ENCODE peak calls at places on chromosomes 3 and 15, in ten cellular contexts. X, R, W, J, M, B, E, C, S and P are unnamed samples.

GRCh38 chr3:12004741-12005513 is 739 bp downstream of the SYN2 start:
- DNase-seq in X (peak; percentile 83), R (peak; percentile 34), W (peak; percentile 40), J (no peak), M (no peak), B (no peak), E (no peak), C (no peak), S (no peak), P (no peak)

GRCh38 chr3:124512881-124513609 is 217.2 kb upstream of the UMPS start:
- DNase-seq in X (peak; percentile 62), R (no peak), W (no peak), J (no peak), M (peak; percentile 36), B (no peak), E (peak; percentile 14), C (no peak), S (no peak), P (no peak)

GRCh38 chr15:83380682-83381081 is 66.5 kb upstream of the SH3GL3 start:
- DNase-seq in X (peak; percentile 83), R (no peak), W (peak; percentile 35), J (peak; percentile 89), M (peak; percentile 40), B (peak; percentile 18), E (peak; percentile 24), C (peak; percentile 21), S (peak; percentile 70), P (no peak)

GRCh38 chr3:129425213-129425612 is 3.2 kb downstream of the EFCAB12 start:
- DNase-seq in X (peak; percentile 62), R (no peak), W (no peak), J (no peak), M (no peak), B (no peak), E (no peak), C (no peak), S (peak; percentile 50), P (no peak)

GRCh38 chr3:50661321-50661837 is 13.3 kb upstream of the DOCK3 start:
- DNase-seq in X (peak; percentile 24), R (no peak), W (no peak), J (no peak), M (peak; percentile 10), B (no peak), E (no peak), C (no peak), S (peak; percentile 10), P (peak; percentile 38)

GRCh38 chr3:23442598-23443383 is 239.7 kb downstream of the UBE2E2 start:
- DNase-seq in X (no peak), R (no peak), W (no peak), J (no peak), M (no peak), B (no peak), E (no peak), C (no peak), S (no peak), P (no peak)

GRCh38 chr3:126629999-126630398 is 24.9 kb downstream of the TXNRD3 start:
- DNase-seq in X (no peak), R (no peak), W (no peak), J (no peak), M (no peak), B (no peak), E (no peak), C (no peak), S (no peak), P (no peak)

GRCh38 chr3:129310612-129311011 is 31.9 kb downstream of the HMCES start:
- DNase-seq in X (peak; percentile 45), R (no peak), W (no peak), J (peak; percentile 30), M (no peak), B (no peak), E (no peak), C (no peak), S (no peak), P (no peak)

GRCh38 chr3:27914199-27914598 is 192.1 kb upstream of the EOMES start:
- DNase-seq in X (peak; percentile 60), R (no peak), W (no peak), J (no peak), M (no peak), B (no peak), E (no peak), C (no peak), S (no peak), P (no peak)

GRCh38 chr15:79977431-79977940 is 6.5 kb upstream of the BCL2A1 start:
- DNase-seq in X (no peak), R (no peak), W (no peak), J (no peak), M (peak; percentile 43), B (no peak), E (no peak), C (peak; percentile 20), S (no peak), P (no peak)

GRCh38 chr3:45554001-45554691 is 40.4 kb upstream of the LIMD1 start:
- DNase-seq in X (peak; percentile 72), R (peak; percentile 50), W (no peak), J (no peak), M (no peak), B (no peak), E (no peak), C (peak; percentile 67), S (no peak), P (peak; percentile 85)

DNA sequence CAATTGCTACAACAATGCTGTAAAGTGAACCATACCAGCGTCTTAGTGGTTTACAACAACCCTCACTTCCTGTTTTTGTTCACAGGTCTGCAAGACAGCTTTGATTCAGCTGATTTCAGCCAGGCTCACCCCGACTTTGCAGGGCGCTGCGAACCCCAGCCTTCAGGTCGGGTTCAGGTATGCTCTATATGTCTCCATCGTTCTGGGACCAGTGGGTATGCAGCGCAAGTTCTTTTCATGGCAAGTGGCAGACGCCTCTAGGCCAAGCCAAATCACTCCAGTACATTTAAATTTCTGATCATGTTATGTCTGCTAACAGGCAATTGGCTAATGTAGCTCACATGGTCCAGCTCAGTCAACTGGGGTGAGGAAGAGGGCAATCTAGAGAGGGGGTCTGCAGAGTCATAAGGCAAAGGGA is 52.4 kb upstream of the RGMA start:
- DNase-seq in X (no peak), R (no peak), W (no peak), J (no peak), M (no peak), B (no peak), E (no peak), C (no peak), S (no peak), P (no peak)
- H3K27me3 ChIP-seq in X (no peaks in the 10 kb centered on the region), R (no peaks in the 10 kb centered on the region), W (peaks cover 3% of the 10 kb centered on the region), J (no peaks in the 10 kb centered on the region), M (no peaks in the 10 kb centered on the region), B (peaks cover 4% of the 10 kb centered on the region), E (no peaks in the 10 kb centered on the region), C (no peaks in the 10 kb centered on the region), S (no peaks in the 10 kb centered on the region), P (no peaks in the 10 kb centered on the region)

GRCh38 chr3:100184960-100185566 is 70.8 kb upstream of the FILIP1L start:
- DNase-seq in X (no peak), R (no peak), W (no peak), J (no peak), M (no peak), B (no peak), E (no peak), C (peak; percentile 21), S (no peak), P (no peak)

GRCh38 chr3:100183608-100184125 is 69.4 kb upstream of the FILIP1L start:
- DNase-seq in X (no peak), R (no peak), W (no peak), J (no peak), M (no peak), B (no peak), E (no peak), C (no peak), S (no peak), P (no peak)

GRCh38 chr3:100185847-100186246 is 71.5 kb upstream of the FILIP1L start:
- DNase-seq in X (no peak), R (no peak), W (no peak), J (no peak), M (no peak), B (no peak), E (no peak), C (no peak), S (no peak), P (no peak)

DNA sequence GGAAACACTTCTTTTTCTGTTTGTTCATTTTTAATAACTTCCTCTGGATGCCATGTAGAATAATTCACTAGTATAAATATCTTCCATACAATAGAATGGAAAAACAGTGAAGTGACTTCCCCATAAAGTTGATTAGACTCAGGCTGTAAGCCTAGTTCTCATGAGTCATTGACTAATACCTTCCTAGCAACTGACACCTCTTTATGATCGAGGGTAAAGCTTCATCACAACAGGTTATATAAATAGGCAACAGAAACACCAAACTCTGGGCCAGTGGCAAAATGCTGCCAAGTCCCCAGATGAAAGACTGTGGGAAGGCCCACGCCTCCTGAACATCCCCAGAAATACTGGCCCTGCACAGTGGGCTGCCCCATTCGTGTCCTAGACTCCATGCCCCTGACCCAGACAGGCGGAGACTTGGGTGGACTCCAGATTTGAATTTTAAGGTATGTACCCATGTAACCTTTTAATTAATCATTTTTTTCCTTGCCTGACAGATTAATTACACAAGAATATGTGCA is 71.3 kb upstream of the TBC1D23 start:
- DNase-seq in X (no peak), R (no peak), W (no peak), J (no peak), M (no peak), B (no peak), E (no peak), C (no peak), S (no peak), P (no peak)
- H3K4me3 ChIP-seq in X (no peak overlapping the region), R (no peak overlapping the region), W (no peak overlapping the region), J (no peak overlapping the region), M (no peak overlapping the region), B (no peak overlapping the region), E (no peak overlapping the region), C (no peak overlapping the region), S (no peak overlapping the region), P (no peak overlapping the region)

DNA sequence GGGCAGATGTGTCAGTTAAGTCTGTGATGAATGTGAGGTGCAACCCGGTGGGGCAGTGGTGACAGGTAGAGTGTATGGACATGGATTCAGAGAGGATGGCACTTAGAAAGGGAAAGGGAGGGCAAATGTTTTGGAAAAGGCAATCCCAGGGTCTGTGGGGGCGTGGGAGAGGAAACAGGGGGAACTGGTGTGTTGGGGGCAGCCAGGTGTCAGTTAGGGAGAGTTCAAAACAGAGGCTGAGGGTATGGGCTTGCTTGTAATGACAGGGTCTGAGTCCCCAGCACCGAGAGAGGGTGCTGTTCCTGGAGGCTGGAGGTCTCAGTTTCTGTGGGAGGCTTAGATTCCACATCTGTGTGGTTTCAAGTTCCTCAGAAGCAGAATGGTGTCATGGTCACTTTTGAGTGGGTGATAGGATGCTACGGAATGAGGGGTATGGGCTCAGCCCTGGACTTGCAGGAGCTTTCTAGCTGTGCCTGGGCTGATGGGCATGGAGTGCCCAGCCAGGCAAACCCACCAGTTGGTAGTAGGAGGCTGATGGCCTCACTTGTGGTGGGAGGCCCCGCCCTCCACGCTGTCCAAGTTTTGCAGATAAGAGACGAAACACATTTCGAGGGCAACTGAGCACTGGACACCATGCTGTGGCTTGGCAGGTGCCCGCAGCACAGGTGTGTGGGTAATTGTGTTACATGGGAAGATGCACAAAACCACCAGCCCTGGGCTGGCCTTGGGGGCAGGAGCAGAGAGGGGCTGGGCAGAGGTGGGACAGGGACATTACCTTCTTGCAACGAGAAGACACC is 209.5 kb downstream of the RPLP1 start:
- DNase-seq in X (no peak), R (no peak), W (no peak), J (no peak), M (no peak), B (no peak), E (no peak), C (no peak), S (no peak), P (no peak)
- H3K27me3 ChIP-seq in X (peaks cover 33% of the 10 kb centered on the region), R (no peaks in the 10 kb centered on the region), W (peaks cover 6% of the 10 kb centered on the region), J (peaks cover 6% of the 10 kb centered on the region), M (no peaks in the 10 kb centered on the region), B (peaks cover 66% of the 10 kb centered on the region), E (no peaks in the 10 kb centered on the region), C (no peaks in the 10 kb centered on the region), S (no peaks in the 10 kb centered on the region), P (no peaks in the 10 kb centered on the region)

GRCh38 chr3:5190147-5190791 is 2.8 kb downstream of the EDEM1 start:
- DNase-seq in X (no peak), R (no peak), W (no peak), J (no peak), M (no peak), B (no peak), E (no peak), C (no peak), S (no peak), P (no peak)
- H3K4me3 ChIP-seq in X (peak overlapping the region; percentile 93), R (no peak overlapping the region), W (no peak overlapping the region), J (peak overlapping the region; percentile 86), M (peak overlapping the region; percentile 89), B (peak overlapping the region; percentile 43), E (no peak overlapping the region), C (no peak overlapping the region), S (peak overlapping the region; percentile 92), P (peak overlapping the region; percentile 92)